ENCODE peak calls at places on chromosomes 4 and X, in four cellular contexts. W, U, M and Y are unnamed samples. For H3K4me1 and H3K9me3, the result is how much of the 10 kb centered on the place peaks cover.

GRCh38 chr4:8239661-8240060 is 29.9 kb upstream of the HTRA3 start:
- DNase-seq in M (no peak), W (no peak), U (no peak), Y (no peak)

GRCh38 chr4:11496313-11496956 is 67.7 kb upstream of the HS3ST1 start:
- DNase-seq in W (no peak), M (no peak), U (no peak), Y (no peak)

GRCh38 chr4:31037714-31038113 is 317.5 kb downstream of the PCDH7 start:
- DNase-seq in U (no peak), M (no peak), W (no peak), Y (no peak)

GRCh38 chr4:155033604-155034003 is 174.8 kb upstream of the NPY2R start:
- DNase-seq in U (no peak), W (no peak), M (no peak), Y (no peak)

GRCh38 chr4:63296773-63297172 is 1112.5 kb downstream of the TECRL start:
- DNase-seq in U (no peak), W (no peak), M (no peak), Y (no peak)

GRCh38 chr4:20320232-20320631 is 68.5 kb downstream of the SLIT2 start:
- DNase-seq in M (peak), U (no peak), W (no peak), Y (no peak)

GRCh38 chr4:136863756-136864155 is 668.5 kb downstream of the PCDH18 start:
- DNase-seq in U (peak), W (no peak), M (peak), Y (no peak)

GRCh38 chrX:136204571-136204970 is 46.6 kb downstream of the MAP7D3 start:
- DNase-seq in U (peak), W (no peak), M (peak), Y (no peak)

GRCh38 chr4:76644831-76645485 is 209.9 kb downstream of the SHROOM3 start:
- DNase-seq in U (no peak), W (no peak), M (no peak), Y (no peak)

GRCh38 chrX:9873952-9874351 is 87.7 kb downstream of the SHROOM2 start:
- DNase-seq in W (no peak), M (no peak), U (peak), Y (peak)

GRCh38 chr4:3477750-3478430 is 14.8 kb downstream of the DOK7 start:
- DNase-seq in U (no peak), M (no peak), W (no peak), Y (no peak)

GRCh38 chr4:151671541-151672059 is 89.2 kb downstream of the GATB start:
- DNase-seq in W (no peak), M (peak), U (no peak), Y (peak)

GRCh38 chrX:72351606-72352338 is 46.1 kb upstream of the CITED1 start:
- DNase-seq in M (peak), W (no peak), U (no peak), Y (no peak)

GRCh38 chrX:103215037-103215767 is at the start of gene BEX4:
- DNase-seq in M (peak), W (peak), U (peak), Y (peak)

GRCh38 chrX:27008486-27008885 is 454.7 kb downstream of the PPP4R3C start:
- DNase-seq in W (no peak), U (no peak), M (no peak), Y (no peak)

GRCh38 chr4:109026588-109026987 is 263.7 kb upstream of the ETNPPL start:
- DNase-seq in W (no peak), U (no peak), M (peak), Y (no peak)

GRCh38 chr4:40311811-40312346 is 23.3 kb upstream of the CHRNA9 start:
- DNase-seq in M (no peak), U (no peak), W (no peak), Y (no peak)

GRCh38 chrX:66632473-66632872 is 6.4 kb downstream of the EDA2R start:
- DNase-seq in M (no peak), U (no peak), W (no peak), Y (no peak)

GRCh38 chrX:40154853-40155616 is 57.3 kb upstream of the BCOR start:
- DNase-seq in W (peak), M (peak), U (peak), Y (peak)

GRCh38 chr4:158949094-158949493 is 153.8 kb upstream of the RAPGEF2 start:
- DNase-seq in U (no peak), M (peak), W (no peak), Y (no peak)

GRCh38 chrX:130173190-130173895 is 1.6 kb downstream of the RAB33A start:
- DNase-seq in M (peak), U (no peak), W (no peak), Y (peak)

GRCh38 chr4:74316397-74316796 is 8.1 kb downstream of the EPGN start:
- DNase-seq in W (no peak), U (no peak), M (peak), Y (no peak)

GRCh38 chr4:140641789-140642439 is 73.2 kb upstream of the UCP1 start:
- DNase-seq in W (peak), M (peak), U (peak), Y (peak)

GRCh38 chr4:41369680-41370079 is 113.0 kb downstream of the UCHL1 start:
- DNase-seq in U (no peak), W (no peak), M (peak), Y (no peak)

GRCh38 chrX:44898411-44899221 is 25.6 kb downstream of the KDM6A start:
- DNase-seq in M (peak), W (no peak), U (no peak), Y (no peak)

DNA sequence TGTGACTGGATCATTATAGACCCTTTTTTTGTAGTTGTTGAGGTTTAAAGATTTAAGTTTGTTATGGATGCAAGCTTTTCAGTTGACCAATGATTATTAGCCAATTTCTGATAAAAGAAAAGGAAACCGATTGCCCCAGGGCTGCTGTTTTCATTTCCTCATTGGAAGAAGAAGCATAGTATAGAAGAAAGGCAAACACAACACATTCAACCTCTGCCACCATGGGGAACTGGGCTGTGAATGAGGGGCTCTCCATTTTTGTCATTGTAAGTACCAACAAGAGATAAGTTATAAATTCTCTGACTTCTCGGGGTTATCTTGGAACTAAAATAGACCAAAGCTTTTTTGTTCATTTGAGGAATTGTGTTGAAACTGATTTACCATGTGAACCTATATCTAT is at the start of gene CYBB:
- DNase-seq in M (no peak), W (no peak), U (no peak), Y (no peak)
- H3K4me1 ChIP-seq in M (under half), W (under half), U (under half), Y (under half)

GRCh38 chr4:161332696-161333095 is 831.1 kb downstream of the FSTL5 start:
- DNase-seq in W (no peak), M (no peak), U (no peak), Y (no peak)
- H3K9me3 ChIP-seq in W (under half), M (under half), U (under half), Y (under half)

GRCh38 chrX:114073926-114074325 is 510.0 kb upstream of the HTR2C start:
- DNase-seq in M (no peak), W (no peak), U (no peak), Y (no peak)

GRCh38 chrX:114077773-114078172 is 506.1 kb upstream of the HTR2C start:
- DNase-seq in W (no peak), M (no peak), U (no peak), Y (no peak)

GRCh38 chrX:114071412-114071811 is 512.5 kb upstream of the HTR2C start:
- DNase-seq in U (peak), W (peak), M (no peak), Y (no peak)

GRCh38 chrX:114075073-114075673 is 508.7 kb upstream of the HTR2C start:
- DNase-seq in M (no peak), W (no peak), U (no peak), Y (no peak)
- TF ChIP-seq CTCF in M (peak), W (peak), U (peak), Y (peak)

GRCh38 chrX:4735299-4735698 is 1021.9 kb upstream of the PRKX start:
- DNase-seq in M (no peak), U (no peak), W (no peak), Y (no peak)
- H3K4me1 ChIP-seq in M (under half), U (under half), W (under half), Y (under half)